ENCODE peak calls at places on chromosomes 4 and X, in seven cellular contexts. S is upper lobe of right lung, O is colonic mucosa, Y is psoas muscle, P is body of pancreas, G is ovary, U is OCI-LY7. R is an unnamed sample. For H3K4me1, the result is how much of the 10 kb centered on the place peaks cover.

GRCh38 chr4:57462843-57463242 is 352.7 kb upstream of the IGFBP7 start:
- DNase-seq in Y (no peak), S (no peak), O (no peak), U (no peak), G (no peak), P (no peak), R (no peak)

GRCh38 chr4:11480683-11481082 is 52.0 kb upstream of the HS3ST1 start:
- DNase-seq in G (no peak), P (peak), O (no peak), S (no peak), U (no peak), Y (no peak), R (peak)

GRCh38 chr4:121358473-121358872 is 22.3 kb downstream of the QRFPR start:
- DNase-seq in Y (no peak), O (no peak), P (no peak), G (no peak), S (no peak), U (no peak), R (no peak)

GRCh38 chrX:57595381-57595811 is 3.6 kb downstream of the ZXDB start:
- DNase-seq in S (no peak), U (no peak), P (no peak), Y (no peak), G (peak), O (no peak), R (no peak)

GRCh38 chrX:150219374-150220185 is 143.5 kb upstream of the MAMLD1 start:
- DNase-seq in Y (no peak), P (no peak), G (no peak), S (no peak), U (no peak), O (no peak), R (no peak)

GRCh38 chr4:147731611-147732515 is at the start of gene ARHGAP10:
- DNase-seq in P (peak), G (peak), Y (peak), U (no peak), O (peak), S (peak), R (peak)

GRCh38 chr4:152010680-152011079 is 249.9 kb upstream of the GATB start:
- DNase-seq in S (no peak), U (no peak), G (no peak), O (no peak), P (no peak), Y (no peak), R (no peak)

GRCh38 chrX:141815904-141816303 is 22.2 kb upstream of the MAGEC3 start:
- DNase-seq in P (no peak), U (no peak), Y (no peak), O (no peak), S (no peak), G (no peak), R (no peak)

GRCh38 chr4:73692284-73692683 is 48.1 kb upstream of the CXCL8 start:
- DNase-seq in Y (no peak), O (no peak), U (no peak), G (no peak), S (no peak), P (no peak), R (no peak)

GRCh38 chrX:1416965-1417760 is 25.2 kb upstream of the SLC25A6 start:
- DNase-seq in S (peak), P (no peak), O (no peak), Y (no peak), U (no peak), G (no peak), R (no peak)

GRCh38 chr4:110533590-110533910 is 57.6 kb downstream of the ENPEP start:
- DNase-seq in S (no peak), P (no peak), Y (no peak), U (no peak), G (no peak), O (no peak), R (no peak)

GRCh38 chrX:125998432-125998831 is 167.7 kb downstream of the DCAF12L2 start:
- DNase-seq in P (no peak), Y (no peak), S (no peak), G (no peak), O (no peak), U (peak), R (no peak)

GRCh38 chr4:3657917-3658913 is 108.0 kb upstream of the ADRA2C start:
- DNase-seq in U (no peak), S (no peak), G (no peak), Y (peak), O (no peak), P (peak), R (no peak)

GRCh38 chrX:144896323-144896722 is 351.0 kb upstream of the SPANXN1 start:
- DNase-seq in O (no peak), Y (no peak), U (no peak), P (no peak), S (no peak), G (no peak), R (no peak)

GRCh38 chr4:40176602-40177001 is 20.2 kb upstream of the RHOH start:
- DNase-seq in P (peak), S (no peak), Y (no peak), O (no peak), U (no peak), G (no peak), R (no peak)

GRCh38 chr4:88706574-88706973 is 8.9 kb upstream of the NAP1L5 start:
- DNase-seq in S (no peak), P (peak), U (no peak), O (no peak), G (peak), Y (peak), R (no peak)

GRCh38 chr4:169640261-169640880 is 20.0 kb downstream of the CLCN3 start:
- DNase-seq in S (no peak), P (no peak), U (no peak), O (no peak), G (no peak), Y (no peak), R (no peak)

GRCh38 chrX:49309401-49309981 is 6.0 kb downstream of the GAGE10 start:
- DNase-seq in Y (no peak), P (peak), U (no peak), O (peak), S (no peak), G (no peak), R (peak)

GRCh38 chrX:132071260-132071659 is 48.2 kb downstream of the STK26 start:
- DNase-seq in Y (no peak), U (peak), P (no peak), O (no peak), S (no peak), G (no peak), R (no peak)

GRCh38 chr4:26217961-26218676 is 102.7 kb upstream of the RBPJ start:
- DNase-seq in S (peak), P (no peak), G (no peak), O (no peak), Y (peak), U (no peak), R (peak)

GRCh38 chrX:69161371-69161770 is 3.9 kb downstream of the PJA1 start:
- DNase-seq in U (no peak), Y (no peak), P (no peak), G (no peak), O (no peak), S (no peak), R (no peak)

GRCh38 chr4:85475631-85476233 is 782 bp downstream of the ARHGAP24 start:
- DNase-seq in P (peak), S (peak), O (peak), U (no peak), Y (peak), G (peak), R (no peak)

GRCh38 chr4:140213116-140213515 is 59.1 kb upstream of the MAML3 start:
- DNase-seq in U (no peak), Y (no peak), P (no peak), G (no peak), S (no peak), O (peak), R (no peak)

GRCh38 chrX:72478853-72479252 is 93.8 kb downstream of the HDAC8 start:
- DNase-seq in S (no peak), G (no peak), P (no peak), Y (no peak), U (no peak), O (peak), R (no peak)

GRCh38 chrX:2252331-2253065 is 248.3 kb downstream of the DHRSX start:
- DNase-seq in G (no peak), S (no peak), P (no peak), O (no peak), U (no peak), Y (no peak), R (no peak)

GRCh38 chr4:19005211-19005610 is 983.7 kb upstream of the LCORL start:
- DNase-seq in Y (no peak), S (no peak), O (no peak), G (no peak), P (no peak), U (no peak), R (no peak)

GRCh38 chr4:106628616-106629606 is 260.3 kb upstream of the GIMD1 start:
- DNase-seq in U (no peak), G (no peak), S (no peak), O (no peak), P (no peak), Y (no peak), R (no peak)

GRCh38 chr4:76518241-76518640 is 83.2 kb downstream of the SHROOM3 start:
- DNase-seq in S (no peak), P (no peak), O (no peak), Y (no peak), U (no peak), G (no peak), R (no peak)
- TF ChIP-seq CTCF in S (no peak), P (no peak), O (no peak), Y (no peak), U (no peak), G (no peak), R (no peak)

GRCh38 chrX:21744060-21744459 is 13.9 kb downstream of the SMPX start:
- DNase-seq in O (no peak), P (no peak), Y (no peak), G (no peak), U (no peak), S (no peak), R (no peak)
- H3K4me1 ChIP-seq in O (under half), P (under half), Y (under half), G (under half), U (under half), S (under half), R (under half)

DNA sequence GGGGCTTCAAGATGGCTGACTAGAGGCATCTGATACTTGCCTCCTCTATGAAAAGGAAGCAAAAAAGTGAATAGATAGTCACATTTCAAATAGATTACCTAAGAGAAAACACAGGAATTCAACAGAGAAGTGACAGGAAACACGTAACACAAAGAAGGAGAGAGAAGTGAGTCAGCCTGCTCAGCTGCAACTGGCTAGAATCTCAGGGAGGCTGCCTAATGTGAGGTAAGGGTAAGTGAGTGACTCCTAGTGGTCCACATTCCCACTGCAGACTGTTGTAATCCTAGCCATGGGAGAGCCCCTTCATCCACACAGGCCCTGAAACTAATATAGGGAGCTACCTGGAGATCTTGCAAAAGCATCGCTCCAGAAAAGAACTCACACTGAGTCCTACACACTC is 179.2 kb downstream of the SLC7A11 start:
- DNase-seq in P (no peak), O (no peak), Y (no peak), G (no peak), U (no peak), S (no peak), R (no peak)
- TF ChIP-seq CTCF in P (no peak), O (no peak), Y (no peak), G (no peak), U (peak), S (no peak), R (no peak)

GRCh38 chrX:133633162-133633561 is 217.9 kb upstream of the GPC4 start:
- DNase-seq in P (no peak), O (no peak), S (no peak), G (no peak), Y (no peak), U (no peak), R (no peak)
- H3K4me1 ChIP-seq in P (under half), O (under half), S (under half), G (under half), Y (under half), U (under half), R (under half)

DNA sequence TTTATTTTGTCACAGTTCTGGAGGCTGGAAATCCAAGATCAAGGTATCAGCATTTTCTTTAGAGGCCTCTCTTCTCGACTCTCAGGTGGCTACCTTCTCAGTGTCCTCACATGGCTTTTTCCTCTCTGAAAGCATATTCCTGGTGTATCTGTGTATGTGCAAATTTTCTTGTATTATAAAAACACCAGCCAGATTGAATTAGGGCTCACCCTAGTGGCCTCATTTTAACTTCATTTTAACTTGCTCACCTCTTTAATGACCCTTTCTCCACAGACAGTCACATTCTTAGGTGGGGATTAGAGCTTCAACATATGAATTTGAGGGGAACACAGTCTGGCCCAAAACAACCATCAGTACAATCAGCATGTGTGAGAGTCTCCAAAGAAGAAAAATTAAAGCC is 542.4 kb upstream of the FAM241A start:
- DNase-seq in P (no peak), O (no peak), S (no peak), Y (no peak), G (no peak), U (no peak), R (no peak)
- TF ChIP-seq CTCF in P (no peak), O (no peak), S (no peak), Y (no peak), G (no peak), U (peak), R (no peak)

DNA sequence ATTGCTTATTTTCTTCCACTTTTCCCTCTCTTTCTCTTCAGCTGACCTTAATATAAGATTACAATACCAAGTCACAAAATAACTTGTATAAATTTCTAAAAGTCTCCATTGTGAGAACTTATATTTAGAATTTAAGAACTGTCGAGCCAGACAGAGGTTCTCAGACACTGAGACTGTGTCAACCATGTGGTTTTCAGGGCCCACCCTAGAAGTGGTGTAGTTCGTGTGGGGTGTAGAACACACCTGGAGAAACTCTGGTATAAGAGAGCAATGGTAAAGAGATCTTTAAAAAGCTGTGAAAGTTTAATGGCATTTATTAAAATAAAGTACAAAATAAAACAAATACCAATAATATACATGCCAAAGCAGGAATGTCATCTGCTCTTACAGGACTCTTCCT is 19.7 kb downstream of the CPEB2 start:
- DNase-seq in U (no peak), G (no peak), Y (no peak), P (no peak), S (no peak), O (no peak), R (no peak)
- H3K4me1 ChIP-seq in U (under half), G (under half), Y (under half), P (under half), S (under half), O (under half), R (under half)

DNA sequence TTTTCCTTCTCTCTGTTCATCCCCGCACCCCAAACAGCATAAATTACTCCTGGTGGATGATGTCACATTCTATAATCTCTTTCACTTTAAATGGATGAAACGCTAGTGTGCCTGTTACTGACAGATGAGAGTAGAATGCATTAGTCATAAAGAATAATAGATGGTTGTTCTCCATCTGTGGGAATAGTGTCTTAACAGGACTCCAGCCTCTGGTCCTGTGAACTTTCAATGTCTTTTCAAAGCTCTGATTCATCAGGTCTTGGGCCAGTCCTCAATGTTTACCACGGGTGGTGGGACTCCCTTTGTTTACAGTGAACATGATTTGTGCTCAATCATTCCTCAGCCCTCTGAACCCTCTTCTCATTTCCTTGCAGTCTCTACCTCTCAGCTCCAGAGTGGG is 182.6 kb downstream of the GABRB1 start:
- DNase-seq in O (no peak), U (no peak), S (no peak), Y (no peak), P (no peak), G (no peak), R (no peak)
- TF ChIP-seq CTCF in O (no peak), U (no peak), S (no peak), Y (no peak), P (no peak), G (no peak), R (no peak)

GRCh38 chr4:58553031-58553430 is 1442.8 kb upstream of the IGFBP7 start:
- DNase-seq in G (no peak), Y (no peak), U (no peak), O (no peak), P (no peak), S (no peak), R (no peak)

GRCh38 chr4:58551676-58552075 is 1441.5 kb upstream of the IGFBP7 start:
- DNase-seq in U (no peak), P (no peak), Y (no peak), G (no peak), O (no peak), S (no peak), R (no peak)

GRCh38 chr4:58553679-58554078 is 1443.5 kb upstream of the IGFBP7 start:
- DNase-seq in G (no peak), O (no peak), P (no peak), Y (no peak), S (no peak), U (no peak), R (no peak)
- H3K4me1 ChIP-seq in G (under half), O (under half), P (under half), Y (under half), S (under half), U (under half), R (under half)

DNA sequence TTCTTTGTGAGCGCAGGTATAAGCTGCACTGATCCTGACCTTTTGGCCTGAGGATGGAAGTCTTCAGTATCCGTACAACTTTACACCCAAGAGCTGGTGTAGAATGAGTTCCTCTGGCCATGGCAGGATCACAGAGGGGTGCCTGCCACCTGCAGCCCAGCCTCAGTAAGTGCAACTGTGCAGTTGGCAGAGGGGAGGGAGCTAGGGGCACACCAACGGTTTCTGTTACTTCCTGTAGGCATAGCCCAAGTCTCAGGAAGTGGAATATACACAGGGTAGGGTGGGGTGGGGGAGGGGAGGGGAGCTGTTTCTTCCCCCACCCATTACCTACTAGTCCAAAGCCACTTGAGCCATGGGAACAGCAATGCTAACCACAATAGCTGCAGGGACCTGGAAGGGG is 85.4 kb upstream of the GBA3 start:
- DNase-seq in P (peak), S (no peak), O (peak), U (peak), Y (peak), G (peak), R (no peak)
- TF ChIP-seq CTCF in P (peak), S (peak), O (peak), U (peak), Y (peak), G (no peak), R (peak)